ENCODE peak calls at places on chromosomes 12 and 14, in four cellular contexts. Z, L, T and X are unnamed samples.

GRCh38 chr12:32080435-32080834 is 26.2 kb upstream of the BICD1 start:
- DNase-seq in Z (no peak), L (no peak), T (no peak), X (no peak)

GRCh38 chr12:96195845-96196451 is 1.8 kb downstream of the ELK3 start:
- DNase-seq in Z (peak; percentile 75), L (peak; percentile 34), T (peak; percentile 65), X (peak; percentile 81)

GRCh38 chr14:27040552-27040951 is 442.7 kb upstream of the NOVA1 start:
- DNase-seq in Z (no peak), L (no peak), T (peak; percentile 26), X (no peak)

GRCh38 chr12:124675881-124676688 is 108.7 kb upstream of the NCOR2 start:
- DNase-seq in Z (no peak), L (no peak), T (no peak), X (peak; percentile 91)

GRCh38 chr14:102591372-102591943 is 991 bp upstream of the RCOR1 start:
- DNase-seq in Z (peak; percentile 70), L (no peak), T (no peak), X (peak; percentile 54)

GRCh38 chr14:74413622-74414021 is 12.4 kb downstream of the SYNDIG1L start:
- DNase-seq in Z (no peak), L (no peak), T (no peak), X (no peak)

GRCh38 chr12:124332068-124332672 is 37.3 kb downstream of the RFLNA start:
- DNase-seq in Z (no peak), L (no peak), T (peak; percentile 26), X (no peak)

GRCh38 chr14:70755655-70756054 is 53.7 kb downstream of the MAP3K9 start:
- DNase-seq in Z (no peak), L (no peak), T (peak; percentile 17), X (no peak)

GRCh38 chr12:123085730-123086487 is 65.0 kb downstream of the PITPNM2 start:
- DNase-seq in Z (no peak), L (no peak), T (peak; percentile 96), X (peak; percentile 73)

GRCh38 chr12:72011374-72011773 is 72.7 kb downstream of the TPH2 start:
- DNase-seq in Z (no peak), L (no peak), T (no peak), X (peak; percentile 12)

GRCh38 chr12:112183141-112183581 is 57.8 kb downstream of the TRAFD1 start:
- DNase-seq in Z (no peak), L (no peak), T (no peak), X (peak; percentile 70)

GRCh38 chr14:53389207-53389606 is 236.1 kb upstream of the DDHD1 start:
- DNase-seq in Z (no peak), L (no peak), T (peak; percentile 31), X (peak; percentile 74)

GRCh38 chr12:68792952-68793351 is 15.0 kb upstream of the MDM2 start:
- DNase-seq in Z (peak; percentile 14), L (peak; percentile 58), T (peak; percentile 50), X (peak; percentile 19)

GRCh38 chr14:75577090-75577489 is 1.3 kb upstream of the FLVCR2 start:
- DNase-seq in Z (no peak), L (no peak), T (no peak), X (no peak)

GRCh38 chr14:65255029-65255545 is 152.8 kb upstream of the MAX start:
- DNase-seq in Z (no peak), L (no peak), T (peak; percentile 96), X (peak; percentile 85)

GRCh38 chr14:64755661-64756265 is 51.5 kb downstream of the PLEKHG3 start:
- DNase-seq in Z (no peak), L (no peak), T (peak; percentile 86), X (peak; percentile 51)

GRCh38 chr12:77767335-77767734 is 63.4 kb upstream of the NAV3 start:
- DNase-seq in Z (no peak), L (no peak), T (no peak), X (no peak)

GRCh38 chr14:29321646-29322045 is 555.1 kb downstream of the FOXG1 start:
- DNase-seq in Z (no peak), L (no peak), T (no peak), X (peak; percentile 78)

GRCh38 chr12:126506426-126507182 is 1441.4 kb downstream of the AACS start:
- DNase-seq in Z (no peak), L (peak; percentile 37), T (no peak), X (no peak)

GRCh38 chr12:92381856-92382255 is 236.2 kb upstream of the BTG1 start:
- DNase-seq in Z (no peak), L (no peak), T (no peak), X (no peak)

GRCh38 chr12:57222286-57223190 is 5.9 kb downstream of the NXPH4 start:
- DNase-seq in Z (no peak), L (no peak), T (no peak), X (no peak)

GRCh38 chr12:107458990-107459389 is 226.6 kb upstream of the PWP1 start:
- DNase-seq in Z (no peak), L (no peak), T (no peak), X (no peak)

GRCh38 chr14:105817971-105818711 is 291.8 kb downstream of the TMEM121 start:
- DNase-seq in Z (no peak), L (no peak), T (no peak), X (no peak)
- H3K9ac ChIP-seq in Z (no peak overlapping the region), L (no peak overlapping the region), T (no peak overlapping the region), X (no peak overlapping the region)

GRCh38 chr12:110100315-110100970 is 23.7 kb upstream of the IFT81 start:
- DNase-seq in Z (peak; percentile 82), L (peak; percentile 30), T (peak; percentile 85), X (peak; percentile 74)
- TF ChIP-seq EZH2phosphoT487 in Z (no peak), L (no peak), T (no peak), X (no peak)

GRCh38 chr12:55712700-55713415 is 3.0 kb upstream of the BLOC1S1 start:
- DNase-seq in Z (no peak), L (no peak), T (no peak), X (peak; percentile 48)
- H3K9ac ChIP-seq in Z (no peak overlapping the region), L (no peak overlapping the region), T (no peak overlapping the region), X (peak overlapping the region; percentile 0)

GRCh38 chr14:30988509-30988908 is 36.9 kb upstream of the AP4S1 start:
- DNase-seq in Z (no peak), L (no peak), T (no peak), X (peak; percentile 37)
- TF ChIP-seq EZH2phosphoT487 in Z (no peak), L (no peak), T (no peak), X (no peak)

GRCh38 chr14:77593501-77593911 is 22.9 kb downstream of the SPTLC2 start:
- DNase-seq in Z (no peak), L (no peak), T (peak; percentile 82), X (peak; percentile 34)

GRCh38 chr14:77589099-77589498 is 27.3 kb downstream of the SPTLC2 start:
- DNase-seq in Z (no peak), L (no peak), T (no peak), X (no peak)

DNA sequence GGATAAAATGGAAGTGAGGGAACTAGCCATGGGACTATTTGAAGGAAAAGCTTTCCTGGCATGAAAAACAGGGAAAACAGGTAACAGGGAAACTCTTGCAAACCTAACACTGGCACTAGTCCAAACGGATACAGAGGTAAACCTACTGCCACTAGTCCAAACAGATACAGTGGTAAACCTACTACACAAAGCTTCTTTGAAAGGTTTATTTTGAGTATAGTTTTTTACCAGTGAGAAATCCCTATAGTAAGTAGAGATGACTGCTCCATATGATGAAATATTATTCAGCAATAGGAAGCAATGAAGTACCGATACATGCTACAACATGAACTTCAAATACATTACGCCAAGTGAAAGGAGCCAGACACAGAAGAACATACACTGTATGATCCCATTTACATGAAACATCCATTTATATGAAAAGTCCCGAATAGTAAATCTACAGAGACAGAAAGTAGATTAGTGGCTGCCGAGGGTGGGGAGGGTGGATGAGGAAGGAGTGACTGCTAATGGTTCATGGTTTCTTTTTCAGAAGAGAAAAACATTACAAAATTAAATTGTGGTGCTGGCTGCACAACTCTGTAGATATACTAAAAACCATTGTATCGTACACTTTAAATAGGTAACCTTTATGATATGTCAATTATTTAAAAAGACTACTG is 25.5 kb downstream of the SPTLC2 start:
- DNase-seq in Z (no peak), L (no peak), T (peak; percentile 82), X (no peak)
- H3K9ac ChIP-seq in Z (no peak overlapping the region), L (no peak overlapping the region), T (no peak overlapping the region), X (no peak overlapping the region)

DNA sequence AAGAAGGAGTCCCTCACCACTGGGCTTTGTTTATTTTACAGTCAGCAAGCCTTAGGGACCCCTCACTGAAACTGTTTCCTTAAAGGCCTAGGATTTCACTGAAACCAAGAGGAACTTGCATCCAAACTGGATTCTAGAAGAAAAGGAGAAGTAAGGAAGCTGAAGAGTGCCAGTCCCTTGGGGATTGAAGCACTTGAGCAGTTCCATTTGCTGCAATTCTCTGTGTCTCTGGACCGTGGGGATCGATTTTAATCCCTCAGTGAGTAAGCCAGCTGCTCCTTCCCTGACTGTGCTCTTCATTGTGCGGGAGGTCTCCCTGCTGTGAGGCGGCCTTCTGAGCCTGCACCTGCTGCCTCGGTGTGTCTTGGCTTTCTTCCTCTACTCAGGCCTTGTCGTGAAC is 132.5 kb downstream of the SLC38A6 start:
- DNase-seq in Z (no peak), L (no peak), T (no peak), X (no peak)
- TF ChIP-seq EZH2phosphoT487 in Z (no peak), L (no peak), T (no peak), X (no peak)